ENCODE peak calls at places on chromosomes 1 and 21, in ten cellular contexts. Z is trophoblast cell, Q is heart left ventricle, T is MM.1S, G is neuronal stem cell, N is ovary, E is heart right ventricle, U is stomach, X is tibial artery, O is aorta. V is an unnamed sample.

GRCh38 chr21:38955495-38955894 is 149.8 kb downstream of the ETS2 start:
- DNase-seq in Z (no peak), Q (peak), T (no peak), G (no peak), N (no peak), E (peak), U (peak), X (no peak), O (no peak), V (no peak)

GRCh38 chr1:30713211-30713770 is 10.1 kb downstream of the MATN1 start:
- DNase-seq in Z (no peak), Q (no peak), T (no peak), G (no peak), N (no peak), E (no peak), U (no peak), X (no peak), O (no peak), V (no peak)

GRCh38 chr1:91502882-91503184 is 2.2 kb downstream of the CDC7 start:
- DNase-seq in Z (no peak), Q (no peak), T (no peak), G (no peak), N (no peak), E (no peak), U (no peak), X (no peak), O (no peak), V (no peak)

GRCh38 chr1:36151845-36152203 is 2.5 kb upstream of the TRAPPC3 start:
- DNase-seq in Z (no peak), Q (no peak), T (peak), G (no peak), N (no peak), E (peak), U (no peak), X (peak), O (no peak), V (no peak)

GRCh38 chr1:212415107-212415841 is 588 bp upstream of the PACC1 start:
- DNase-seq in Z (no peak), Q (no peak), T (no peak), G (no peak), N (no peak), E (no peak), U (no peak), X (no peak), O (no peak), V (no peak)

GRCh38 chr1:203189951-203190352 is 3.4 kb upstream of the CHI3L1 start:
- DNase-seq in Z (no peak), Q (no peak), T (no peak), G (no peak), N (no peak), E (no peak), U (no peak), X (no peak), O (no peak), V (no peak)

GRCh38 chr1:92538048-92538412 is 51.3 kb upstream of the GFI1 start:
- DNase-seq in Z (no peak), Q (no peak), T (peak), G (no peak), N (no peak), E (no peak), U (no peak), X (no peak), O (no peak), V (no peak)

GRCh38 chr1:247370786-247371732 is 39.4 kb upstream of the ZNF496 start:
- DNase-seq in Z (no peak), Q (no peak), T (no peak), G (no peak), N (no peak), E (no peak), U (no peak), X (no peak), O (no peak), V (no peak)

GRCh38 chr21:34796518-34797201 is 127.9 kb downstream of the CLIC6 start:
- DNase-seq in Z (no peak), Q (no peak), T (no peak), G (no peak), N (no peak), E (no peak), U (no peak), X (no peak), O (no peak), V (peak)

GRCh38 chr1:177181631-177182291 is 11.0 kb downstream of the BRINP2 start:
- DNase-seq in Z (peak), Q (peak), T (peak), G (peak), N (peak), E (peak), U (peak), X (peak), O (peak), V (peak)

GRCh38 chr1:50333595-50333974 is 89.7 kb downstream of the DMRTA2 start:
- DNase-seq in Z (peak), Q (peak), T (peak), G (peak), N (peak), E (peak), U (peak), X (no peak), O (no peak), V (no peak)

GRCh38 chr1:161258439-161259386 is at the start of gene PCP4L1:
- DNase-seq in Z (no peak), Q (peak), T (peak), G (peak), N (peak), E (peak), U (peak), X (peak), O (peak), V (peak)

GRCh38 chr1:183318433-183318832 is 99.7 kb downstream of the NMNAT2 start:
- DNase-seq in Z (peak), Q (peak), T (no peak), G (no peak), N (peak), E (peak), U (peak), X (peak), O (peak), V (peak)

GRCh38 chr1:166905930-166906329 is 29.9 kb upstream of the TADA1 start:
- DNase-seq in Z (peak), Q (no peak), T (no peak), G (no peak), N (no peak), E (no peak), U (no peak), X (no peak), O (no peak), V (no peak)

GRCh38 chr1:221712776-221713431 is 29.0 kb downstream of the DUSP10 start:
- DNase-seq in Z (peak), Q (no peak), T (no peak), G (no peak), N (no peak), E (no peak), U (peak), X (no peak), O (peak), V (no peak)

GRCh38 chr1:181139631-181140051 is 51.1 kb downstream of the IER5 start:
- DNase-seq in Z (no peak), Q (no peak), T (no peak), G (no peak), N (no peak), E (no peak), U (no peak), X (no peak), O (no peak), V (no peak)

GRCh38 chr21:16455978-16456377 is 726.2 kb downstream of the USP25 start:
- DNase-seq in Z (no peak), Q (no peak), T (no peak), G (no peak), N (no peak), E (no peak), U (no peak), X (no peak), O (no peak), V (no peak)

GRCh38 chr1:86258106-86258505 is 101.5 kb upstream of the COL24A1 start:
- DNase-seq in Z (no peak), Q (no peak), T (no peak), G (no peak), N (no peak), E (no peak), U (no peak), X (no peak), O (no peak), V (no peak)

GRCh38 chr1:115927971-115928370 is 48.3 kb upstream of the SLC22A15 start:
- DNase-seq in Z (no peak), Q (no peak), T (no peak), G (no peak), N (no peak), E (no peak), U (no peak), X (no peak), O (no peak), V (no peak)

GRCh38 chr21:21921410-21922232 is 923.4 kb downstream of the NCAM2 start:
- DNase-seq in Z (no peak), Q (no peak), T (peak), G (no peak), N (no peak), E (no peak), U (no peak), X (no peak), O (no peak), V (no peak)

GRCh38 chr1:220219136-220219442 is 53.2 kb downstream of the RAB3GAP2 start:
- DNase-seq in Z (no peak), Q (no peak), T (no peak), G (no peak), N (no peak), E (no peak), U (no peak), X (no peak), O (no peak), V (no peak)

GRCh38 chr1:56436912-56437403 is 142.4 kb downstream of the PLPP3 start:
- DNase-seq in Z (no peak), Q (no peak), T (no peak), G (peak), N (no peak), E (no peak), U (no peak), X (no peak), O (no peak), V (no peak)

GRCh38 chr1:203548917-203549708 is 55.2 kb downstream of the OPTC start:
- DNase-seq in Z (no peak), Q (no peak), T (no peak), G (no peak), N (no peak), E (no peak), U (no peak), X (no peak), O (no peak), V (no peak)

GRCh38 chr1:209873067-209873810 is 45.5 kb downstream of the UTP25 start:
- DNase-seq in Z (no peak), Q (no peak), T (no peak), G (no peak), N (no peak), E (no peak), U (no peak), X (no peak), O (no peak), V (no peak)

GRCh38 chr1:209869242-209870149 is 41.7 kb downstream of the UTP25 start:
- DNase-seq in Z (no peak), Q (no peak), T (no peak), G (no peak), N (no peak), E (no peak), U (no peak), X (no peak), O (no peak), V (no peak)

GRCh38 chr1:209871430-209871829 is 43.7 kb downstream of the UTP25 start:
- DNase-seq in Z (no peak), Q (no peak), T (no peak), G (no peak), N (no peak), E (no peak), U (no peak), X (no peak), O (no peak), V (no peak)

GRCh38 chr1:209871006-209871405 is 43.2 kb downstream of the UTP25 start:
- DNase-seq in Z (no peak), Q (no peak), T (no peak), G (no peak), N (no peak), E (no peak), U (no peak), X (no peak), O (no peak), V (no peak)

GRCh38 chr1:209870151-209870831 is 42.5 kb downstream of the UTP25 start:
- DNase-seq in Z (no peak), Q (no peak), T (no peak), G (no peak), N (no peak), E (no peak), U (no peak), X (no peak), O (no peak), V (no peak)
- H3K27ac ChIP-seq in Z (no peak), Q (no peak), T (no peak), G (no peak), N (no peak), E (no peak), U (no peak), X (no peak), O (no peak), V (no peak)

GRCh38 chr1:27161594-27161993 is 6.7 kb upstream of the SLC9A1 start:
- DNase-seq in Z (no peak), Q (no peak), T (no peak), G (no peak), N (no peak), E (no peak), U (no peak), X (no peak), O (no peak), V (no peak)
- H3K27ac ChIP-seq in Z (no peak), Q (no peak), T (no peak), G (no peak), N (no peak), E (no peak), U (peak), X (no peak), O (no peak), V (no peak)

DNA sequence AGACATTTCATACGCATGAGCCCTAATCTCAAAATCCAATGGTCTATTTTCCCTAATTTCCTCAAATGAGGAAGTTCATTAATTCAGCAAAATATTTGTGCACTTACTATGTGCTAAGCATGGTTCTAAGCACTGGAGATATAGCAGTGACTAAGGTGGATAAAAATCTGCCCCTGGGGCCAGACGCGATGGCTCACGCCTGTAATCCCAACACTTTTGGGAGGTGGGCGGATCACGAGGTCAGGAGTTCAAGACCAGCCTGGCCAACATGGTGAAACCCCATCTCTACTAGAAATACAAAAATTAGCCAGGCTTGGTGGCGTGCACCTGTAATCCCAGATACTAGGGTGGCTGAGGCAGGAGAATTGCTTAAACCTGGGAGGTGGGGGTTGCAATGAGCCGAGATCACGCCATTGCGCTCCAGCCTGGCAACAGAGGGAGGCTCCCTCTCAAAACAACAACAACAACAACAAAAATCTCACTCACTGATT is 4.3 kb upstream of the MIIP start:
- DNase-seq in Z (peak), Q (no peak), T (no peak), G (no peak), N (no peak), E (no peak), U (no peak), X (no peak), O (no peak), V (no peak)
- H3K27ac ChIP-seq in Z (no peak), Q (peak), T (no peak), G (no peak), N (no peak), E (no peak), U (no peak), X (no peak), O (no peak), V (no peak)

GRCh38 chr1:229600229-229600628 is 25.7 kb downstream of the TAF5L start:
- DNase-seq in Z (no peak), Q (no peak), T (no peak), G (no peak), N (no peak), E (no peak), U (no peak), X (no peak), O (no peak), V (no peak)

GRCh38 chr1:229594227-229595008 is 31.5 kb downstream of the TAF5L start:
- DNase-seq in Z (no peak), Q (no peak), T (no peak), G (no peak), N (no peak), E (no peak), U (no peak), X (no peak), O (no peak), V (no peak)

GRCh38 chr1:229596961-229597699 is 28.8 kb downstream of the TAF5L start:
- DNase-seq in Z (no peak), Q (peak), T (no peak), G (no peak), N (no peak), E (peak), U (no peak), X (peak), O (peak), V (no peak)

GRCh38 chr1:229599218-229599812 is 26.6 kb downstream of the TAF5L start:
- DNase-seq in Z (no peak), Q (no peak), T (no peak), G (no peak), N (no peak), E (no peak), U (no peak), X (no peak), O (no peak), V (no peak)

DNA sequence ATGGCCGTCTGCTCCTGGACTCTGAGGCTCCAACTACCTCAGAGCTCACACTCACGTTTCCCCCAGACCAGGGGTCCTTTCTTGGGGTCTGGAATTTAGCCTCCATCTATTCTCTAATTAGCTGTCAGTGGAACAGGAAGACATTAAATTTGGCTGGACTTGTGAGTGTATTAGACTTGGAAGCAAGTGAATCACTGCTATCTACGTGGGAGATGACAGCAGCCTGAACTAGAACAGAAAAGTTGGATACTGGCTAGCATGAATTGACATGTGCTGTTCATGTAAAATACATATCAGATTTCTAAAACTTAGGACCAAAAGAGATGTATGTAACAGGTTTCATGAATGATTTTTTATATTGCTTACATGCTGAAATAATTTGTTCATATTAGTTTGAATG is 28.0 kb downstream of the TAF5L start:
- DNase-seq in Z (no peak), Q (no peak), T (no peak), G (no peak), N (no peak), E (no peak), U (no peak), X (no peak), O (no peak), V (no peak)
- H3K27ac ChIP-seq in Z (no peak), Q (peak), T (no peak), G (no peak), N (no peak), E (peak), U (peak), X (peak), O (peak), V (peak)

V was measured in prostate gland.